ENCODE peak calls at places on chromosomes 6 and 20, in six cellular contexts. N is DMS153, Y is T-helper 17 cell, T is KG1, A is mucosa of descending colon, K is vagina. J is an unnamed sample.

GRCh38 chr20:24873015-24873620 is 76.0 kb upstream of the CST7 start:
- DNase-seq in A (no peak), Y (no peak), T (no peak), N (no peak), K (peak), J (no peak)

GRCh38 chr6:431504-431903 is 40.0 kb downstream of the IRF4 start:
- DNase-seq in Y (no peak), A (no peak), K (no peak), N (no peak), T (no peak), J (no peak)

GRCh38 chr6:87200469-87201174 is 45.3 kb downstream of the ZNF292 start:
- DNase-seq in A (no peak), K (no peak), Y (no peak), T (no peak), N (no peak), J (no peak)

GRCh38 chr6:167097770-167098169 is 25.1 kb upstream of the CCR6 start:
- DNase-seq in T (no peak), N (no peak), K (no peak), A (no peak), Y (no peak), J (no peak)

GRCh38 chr6:144722925-144723324 is 437.8 kb downstream of the UTRN start:
- DNase-seq in A (no peak), K (no peak), Y (no peak), N (no peak), T (no peak), J (no peak)

GRCh38 chr6:3227363-3228045 is at the start of gene TUBB2B:
- DNase-seq in Y (no peak), K (no peak), N (peak), T (no peak), A (no peak), J (no peak)

GRCh38 chr20:38337561-38338140 is 8.6 kb upstream of the LBP start:
- DNase-seq in K (no peak), A (no peak), T (no peak), Y (no peak), N (no peak), J (no peak)

GRCh38 chr20:41172296-41173140 is 35.2 kb downstream of the PLCG1 start:
- DNase-seq in A (no peak), N (no peak), K (peak), T (no peak), Y (no peak), J (no peak)

GRCh38 chr6:13304101-13304500 is 24.2 kb downstream of the TBC1D7 start:
- DNase-seq in Y (no peak), K (no peak), N (no peak), A (no peak), T (no peak), J (no peak)

GRCh38 chr6:351011-351866 is 40.3 kb upstream of the IRF4 start:
- DNase-seq in Y (no peak), A (no peak), K (no peak), N (no peak), T (no peak), J (no peak)

GRCh38 chr6:96013531-96013930 is 2.2 kb upstream of the FUT9 start:
- DNase-seq in A (no peak), Y (no peak), N (no peak), T (no peak), K (no peak), J (no peak)

GRCh38 chr6:30424549-30424948 is 64.8 kb upstream of the HLA-E start:
- DNase-seq in Y (no peak), N (no peak), T (no peak), K (no peak), A (no peak), J (no peak)

GRCh38 chr20:24144371-24144770 is 155.8 kb upstream of the GGTLC1 start:
- DNase-seq in T (no peak), A (no peak), K (no peak), Y (no peak), N (no peak), J (no peak)

GRCh38 chr6:149852180-149852579 is 12.0 kb downstream of the LRP11 start:
- DNase-seq in T (no peak), A (no peak), Y (no peak), K (peak), N (peak), J (no peak)

GRCh38 chr6:170187669-170188566 is 103.0 kb downstream of the DLL1 start:
- DNase-seq in K (peak), N (no peak), T (no peak), Y (no peak), A (no peak), J (no peak)

GRCh38 chr6:83221886-83222479 is 28.8 kb downstream of the RWDD2A start:
- DNase-seq in K (no peak), N (peak), A (no peak), T (peak), Y (no peak), J (peak)

GRCh38 chr20:62642666-62643520 is 590 bp downstream of the SLCO4A1 start:
- DNase-seq in A (peak), K (no peak), T (peak), Y (peak), N (no peak), J (no peak)

GRCh38 chr6:90216081-90216977 is 80.3 kb downstream of the BACH2 start:
- DNase-seq in N (no peak), K (no peak), T (no peak), A (peak), Y (no peak), J (no peak)

GRCh38 chr6:11869656-11870340 is 91.2 kb upstream of the ADTRP start:
- DNase-seq in A (no peak), K (no peak), N (no peak), Y (no peak), T (no peak), J (peak)

GRCh38 chr6:137498488-137499219 is 4.5 kb upstream of the OLIG3 start:
- DNase-seq in A (no peak), N (no peak), Y (no peak), T (no peak), K (no peak), J (no peak)

GRCh38 chr6:167294651-167295494 is 3.8 kb downstream of the UNC93A start:
- DNase-seq in A (no peak), Y (no peak), K (no peak), T (no peak), N (no peak), J (no peak)

GRCh38 chr20:45088247-45088646 is 12.7 kb downstream of the KCNS1 start:
- DNase-seq in N (no peak), A (no peak), K (no peak), T (no peak), Y (no peak), J (no peak)